ENCODE peak calls at places on chromosomes 12 and 14, in eight cellular contexts. X, B, Y, Z, N, U, C and W are unnamed samples. For H3K27me3, the result is how much of the 10 kb centered on the place peaks cover.

GRCh38 chr14:49982522-49982951 is 89.7 kb downstream of the ARF6 start:
- DNase-seq in X (no peak), B (no peak), Y (no peak), Z (no peak), N (no peak), U (no peak), C (no peak), W (peak)

GRCh38 chr12:104490850-104491249 is 34.1 kb downstream of the CHST11 start:
- DNase-seq in X (no peak), B (no peak), Y (no peak), Z (no peak), N (no peak), U (no peak), C (no peak), W (no peak)

GRCh38 chr14:104680056-104680805 is 9.2 kb upstream of the INF2 start:
- DNase-seq in X (peak), B (no peak), Y (peak), Z (no peak), N (no peak), U (no peak), C (no peak), W (peak)

GRCh38 chr12:102438823-102439205 is 41.5 kb downstream of the IGF1 start:
- DNase-seq in X (no peak), B (no peak), Y (no peak), Z (no peak), N (no peak), U (no peak), C (no peak), W (no peak)

GRCh38 chr12:39805651-39806050 is 186.0 kb upstream of the ABCD2 start:
- DNase-seq in X (no peak), B (no peak), Y (no peak), Z (no peak), N (no peak), U (no peak), C (no peak), W (no peak)

GRCh38 chr14:57816568-57817284 is 49.2 kb downstream of the SLC35F4 start:
- DNase-seq in X (no peak), B (no peak), Y (no peak), Z (no peak), N (no peak), U (no peak), C (no peak), W (no peak)

GRCh38 chr12:29625359-29625953 is 128.0 kb upstream of the OVCH1 start:
- DNase-seq in X (no peak), B (no peak), Y (no peak), Z (no peak), N (no peak), U (no peak), C (no peak), W (no peak)

GRCh38 chr12:51399893-51400292 is 8.7 kb upstream of the GALNT6 start:
- DNase-seq in X (peak), B (no peak), Y (no peak), Z (peak), N (no peak), U (no peak), C (no peak), W (no peak)

GRCh38 chr14:59251811-59252771 is 63.6 kb downstream of the DAAM1 start:
- DNase-seq in X (no peak), B (no peak), Y (no peak), Z (no peak), N (no peak), U (no peak), C (no peak), W (no peak)

GRCh38 chr12:85468356-85469157 is 188.5 kb downstream of the ALX1 start:
- DNase-seq in X (no peak), B (peak), Y (no peak), Z (peak), N (no peak), U (peak), C (peak), W (no peak)

GRCh38 chr12:115134298-115134697 is 450.3 kb upstream of the TBX3 start:
- DNase-seq in X (no peak), B (no peak), Y (no peak), Z (no peak), N (no peak), U (no peak), C (no peak), W (no peak)

GRCh38 chr14:20657216-20658211 is 16.0 kb upstream of the OR6S1 start:
- DNase-seq in X (no peak), B (peak), Y (no peak), Z (peak), N (peak), U (no peak), C (no peak), W (no peak)

GRCh38 chr14:104187931-104188726 is 49.7 kb downstream of the KIF26A start:
- DNase-seq in X (peak), B (no peak), Y (no peak), Z (no peak), N (no peak), U (no peak), C (no peak), W (no peak)

GRCh38 chr14:61188196-61188595 is 92.9 kb downstream of the TMEM30B start:
- DNase-seq in X (no peak), B (no peak), Y (peak), Z (no peak), N (no peak), U (no peak), C (peak), W (peak)

GRCh38 chr14:80522936-80523335 is 311.6 kb upstream of the DIO2 start:
- DNase-seq in X (no peak), B (no peak), Y (no peak), Z (no peak), N (no peak), U (no peak), C (no peak), W (no peak)

GRCh38 chr12:84508325-84508861 is 404.2 kb downstream of the SLC6A15 start:
- DNase-seq in X (no peak), B (no peak), Y (no peak), Z (peak), N (no peak), U (no peak), C (peak), W (no peak)

GRCh38 chr14:64444984-64445845 is 20.1 kb upstream of the AKAP5 start:
- DNase-seq in X (no peak), B (no peak), Y (no peak), Z (no peak), N (peak), U (no peak), C (no peak), W (no peak)
- H3K27ac ChIP-seq in X (peak), B (peak), Y (peak), Z (no peak), N (peak), U (no peak), C (peak), W (peak)

GRCh38 chr12:132218519-132218860 is 74.2 kb downstream of the NOC4L start:
- DNase-seq in X (no peak), B (no peak), Y (no peak), Z (no peak), N (no peak), U (no peak), C (no peak), W (no peak)
- H3K27me3 ChIP-seq in X (under half), B (under half), Y (under half), Z (under half), N (under half), U (under half), C (under half), W (under half)

GRCh38 chr12:107351109-107351508 is 257.8 kb upstream of the CRY1 start:
- DNase-seq in X (no peak), B (no peak), Y (no peak), Z (no peak), N (no peak), U (no peak), C (no peak), W (no peak)

GRCh38 chr12:107351716-107352115 is 258.4 kb upstream of the CRY1 start:
- DNase-seq in X (no peak), B (no peak), Y (no peak), Z (no peak), N (no peak), U (no peak), C (no peak), W (no peak)

GRCh38 chr12:107352347-107353081 is 259.2 kb upstream of the CRY1 start:
- DNase-seq in X (no peak), B (no peak), Y (no peak), Z (peak), N (no peak), U (no peak), C (no peak), W (no peak)

GRCh38 chr12:107355004-107355565 is 261.7 kb upstream of the CRY1 start:
- DNase-seq in X (no peak), B (no peak), Y (no peak), Z (no peak), N (no peak), U (no peak), C (no peak), W (no peak)

GRCh38 chr12:107353312-107353711 is 260.0 kb upstream of the CRY1 start:
- DNase-seq in X (no peak), B (no peak), Y (no peak), Z (no peak), N (no peak), U (no peak), C (no peak), W (no peak)
- H3K27ac ChIP-seq in X (no peak), B (no peak), Y (no peak), Z (peak), N (no peak), U (no peak), C (no peak), W (no peak)

DNA sequence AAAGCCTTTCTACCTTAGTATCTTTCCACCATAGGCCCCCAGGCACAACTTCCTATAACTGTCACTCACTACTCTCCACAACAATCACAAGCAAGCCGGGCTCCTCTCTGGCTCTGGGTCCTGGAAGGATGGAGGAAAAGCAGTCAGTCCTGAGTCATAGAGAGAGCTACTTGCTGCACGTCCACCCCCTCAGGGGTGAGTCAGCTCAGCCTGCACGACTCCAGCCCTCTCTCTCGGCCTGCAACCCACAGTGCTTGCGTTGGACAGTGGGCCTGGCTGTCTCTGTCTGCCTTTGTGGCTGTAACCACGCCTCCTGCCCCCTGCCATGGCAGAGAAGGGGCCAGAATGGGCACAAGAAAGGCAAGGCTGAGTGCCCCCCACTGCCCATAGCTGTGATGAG is 154.1 kb upstream of the FKBP4 start:
- DNase-seq in X (peak), B (no peak), Y (no peak), Z (no peak), N (no peak), U (no peak), C (peak), W (peak)
- H3K27me3 ChIP-seq in X (under half), B (under half), Y (under half), Z (half or more), N (under half), U (under half), C (under half), W (under half)

GRCh38 chr12:112963227-112963861 is 15.0 kb upstream of the OAS2 start:
- DNase-seq in X (no peak), B (no peak), Y (no peak), Z (no peak), N (no peak), U (no peak), C (no peak), W (no peak)

GRCh38 chr12:112965643-112966042 is 12.7 kb upstream of the OAS2 start:
- DNase-seq in X (no peak), B (no peak), Y (no peak), Z (no peak), N (no peak), U (no peak), C (no peak), W (no peak)

GRCh38 chr12:112962561-112962960 is 15.8 kb upstream of the OAS2 start:
- DNase-seq in X (no peak), B (no peak), Y (no peak), Z (no peak), N (no peak), U (no peak), C (no peak), W (no peak)

GRCh38 chr12:112964915-112965314 is 13.4 kb upstream of the OAS2 start:
- DNase-seq in X (no peak), B (no peak), Y (no peak), Z (no peak), N (no peak), U (no peak), C (no peak), W (no peak)

GRCh38 chr12:112964067-112964670 is 14.2 kb upstream of the OAS2 start:
- DNase-seq in X (no peak), B (no peak), Y (no peak), Z (no peak), N (no peak), U (no peak), C (no peak), W (no peak)
- H3K27ac ChIP-seq in X (no peak), B (no peak), Y (no peak), Z (no peak), N (no peak), U (no peak), C (no peak), W (no peak)

GRCh38 chr12:128840862-128841468 is 12.3 kb upstream of the GLT1D1 start:
- DNase-seq in X (no peak), B (no peak), Y (no peak), Z (no peak), N (no peak), U (no peak), C (no peak), W (no peak)

GRCh38 chr12:128848371-128848770 is 4.9 kb upstream of the GLT1D1 start:
- DNase-seq in X (no peak), B (no peak), Y (no peak), Z (no peak), N (no peak), U (no peak), C (no peak), W (no peak)

GRCh38 chr12:128842579-128842978 is 10.7 kb upstream of the GLT1D1 start:
- DNase-seq in X (no peak), B (no peak), Y (no peak), Z (no peak), N (no peak), U (no peak), C (no peak), W (no peak)

GRCh38 chr12:128844031-128844635 is 9.1 kb upstream of the GLT1D1 start:
- DNase-seq in X (no peak), B (no peak), Y (no peak), Z (peak), N (no peak), U (no peak), C (no peak), W (peak)

DNA sequence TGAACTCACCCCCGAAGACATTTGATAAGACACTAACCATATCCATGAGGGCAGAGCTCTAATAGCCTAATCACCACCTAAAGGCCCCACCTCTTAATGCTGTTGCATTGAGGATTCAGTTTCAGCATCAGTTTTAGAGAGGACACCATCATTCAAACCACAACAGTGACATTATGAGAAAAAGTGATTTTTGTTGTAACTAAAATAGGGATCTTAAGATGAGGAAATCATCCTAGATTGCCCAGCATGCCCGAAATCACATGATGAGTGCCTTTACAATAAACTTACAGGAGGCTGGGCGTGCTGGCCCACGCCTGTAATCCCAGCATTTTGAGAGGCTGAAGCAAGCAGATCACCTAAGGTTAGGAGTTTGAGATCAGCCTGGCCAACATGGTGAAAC is 9.7 kb upstream of the GLT1D1 start:
- DNase-seq in X (no peak), B (no peak), Y (no peak), Z (no peak), N (no peak), U (no peak), C (no peak), W (peak)
- H3K27me3 ChIP-seq in X (under half), B (under half), Y (under half), Z (under half), N (under half), U (under half), C (under half), W (under half)